ENCODE peak calls at places on chromosomes 1 and 21, in four cellular contexts. One of them, this sample, is unnamed.

GRCh38 chr21:41819856-41820281 is 53.0 kb upstream of the RIPK4 start:
- DNase-seq in stimulated activated CD8-positive, alpha-beta memory T cell treated with anti-CD3 and anti-CD28 coated beads, Interleukin-4, amount 100 ng/mL, for 48 hours: no peak
- DNase-seq in pancreas: no peak
- DNase-seq in NCI-H1417: no peak
- DNase-seq in this sample: no peak

GRCh38 chr1:53342735-53343470 is 15.0 kb upstream of the LRP8 start:
- DNase-seq in stimulated activated CD8-positive, alpha-beta memory T cell treated with anti-CD3 and anti-CD28 coated beads, Interleukin-4, amount 100 ng/mL, for 48 hours: peak
- DNase-seq in pancreas: no peak
- DNase-seq in NCI-H1417: no peak
- DNase-seq in this sample: no peak

GRCh38 chr1:119298687-119299086 is 69.9 kb upstream of the HAO2 start:
- DNase-seq in stimulated activated CD8-positive, alpha-beta memory T cell treated with anti-CD3 and anti-CD28 coated beads, Interleukin-4, amount 100 ng/mL, for 48 hours: no peak
- DNase-seq in pancreas: no peak
- DNase-seq in NCI-H1417: peak
- DNase-seq in this sample: peak

GRCh38 chr1:32926562-32926961 is 25.4 kb upstream of the TMEM54 start:
- DNase-seq in stimulated activated CD8-positive, alpha-beta memory T cell treated with anti-CD3 and anti-CD28 coated beads, Interleukin-4, amount 100 ng/mL, for 48 hours: no peak
- DNase-seq in pancreas: no peak
- DNase-seq in NCI-H1417: no peak
- DNase-seq in this sample: no peak

GRCh38 chr1:24048205-24048869 is 63.6 kb downstream of the MYOM3 start:
- DNase-seq in stimulated activated CD8-positive, alpha-beta memory T cell treated with anti-CD3 and anti-CD28 coated beads, Interleukin-4, amount 100 ng/mL, for 48 hours: no peak
- DNase-seq in pancreas: no peak
- DNase-seq in NCI-H1417: no peak
- DNase-seq in this sample: peak

GRCh38 chr1:54543729-54544496 is 4.1 kb upstream of the ACOT11 start:
- DNase-seq in stimulated activated CD8-positive, alpha-beta memory T cell treated with anti-CD3 and anti-CD28 coated beads, Interleukin-4, amount 100 ng/mL, for 48 hours: no peak
- DNase-seq in pancreas: no peak
- DNase-seq in NCI-H1417: peak
- DNase-seq in this sample: no peak

GRCh38 chr1:45246760-45247159 is 40.4 kb upstream of the ZSWIM5 start:
- DNase-seq in stimulated activated CD8-positive, alpha-beta memory T cell treated with anti-CD3 and anti-CD28 coated beads, Interleukin-4, amount 100 ng/mL, for 48 hours: no peak
- DNase-seq in pancreas: no peak
- DNase-seq in NCI-H1417: no peak
- DNase-seq in this sample: no peak

GRCh38 chr21:42525228-42525604 is 11.6 kb downstream of the SLC37A1 start:
- DNase-seq in stimulated activated CD8-positive, alpha-beta memory T cell treated with anti-CD3 and anti-CD28 coated beads, Interleukin-4, amount 100 ng/mL, for 48 hours: no peak
- DNase-seq in pancreas: no peak
- DNase-seq in NCI-H1417: no peak
- DNase-seq in this sample: no peak

GRCh38 chr21:46111857-46112730 is 14.2 kb downstream of the COL6A2 start:
- DNase-seq in stimulated activated CD8-positive, alpha-beta memory T cell treated with anti-CD3 and anti-CD28 coated beads, Interleukin-4, amount 100 ng/mL, for 48 hours: peak
- DNase-seq in pancreas: peak
- DNase-seq in NCI-H1417: no peak
- DNase-seq in this sample: no peak

GRCh38 chr1:21541835-21542234 is 32.6 kb downstream of the ALPL start:
- DNase-seq in stimulated activated CD8-positive, alpha-beta memory T cell treated with anti-CD3 and anti-CD28 coated beads, Interleukin-4, amount 100 ng/mL, for 48 hours: no peak
- DNase-seq in pancreas: no peak
- DNase-seq in NCI-H1417: no peak
- DNase-seq in this sample: no peak

GRCh38 chr1:100219879-100220278 is 29.8 kb downstream of the DBT start:
- DNase-seq in stimulated activated CD8-positive, alpha-beta memory T cell treated with anti-CD3 and anti-CD28 coated beads, Interleukin-4, amount 100 ng/mL, for 48 hours: no peak
- DNase-seq in pancreas: no peak
- DNase-seq in NCI-H1417: no peak
- DNase-seq in this sample: no peak